ENCODE peak calls at places on chromosomes 4 and X, in six cellular contexts. I is tibial artery, K is AG10803, E is fibroblast of lung, T is progenitor cell of endocrine pancreas, L is GM13977. F is an unnamed sample.

GRCh38 chr4:81221303-81222081 is 6.5 kb upstream of the PRKG2 start:
- DNase-seq in I (no peak), K (no peak), E (no peak), T (no peak), L (no peak), F (no peak)

GRCh38 chr4:7552466-7552865 is 117.7 kb upstream of the PSAPL1 start:
- DNase-seq in I (no peak), K (no peak), E (no peak), T (no peak), L (no peak), F (no peak)

GRCh38 chrX:70166601-70167590 is 10.4 kb upstream of the DGAT2L6 start:
- DNase-seq in I (no peak), K (peak), E (peak), T (no peak), L (no peak), F (peak)

GRCh38 chrX:135973025-135973547 is 702 bp downstream of the MMGT1 start:
- DNase-seq in I (no peak), K (peak), E (peak), T (no peak), L (no peak), F (peak)

GRCh38 chrX:47250017-47250347 is 17.2 kb downstream of the USP11 start:
- DNase-seq in I (no peak), K (no peak), E (no peak), T (no peak), L (no peak), F (no peak)

GRCh38 chrX:56429581-56429980 is 133.8 kb upstream of the UBQLN2 start:
- DNase-seq in I (no peak), K (no peak), E (no peak), T (no peak), L (no peak), F (no peak)

GRCh38 chrX:45771114-45771513 is 570.4 kb upstream of the DIPK2B start:
- DNase-seq in I (no peak), K (peak), E (peak), T (no peak), L (no peak), F (peak)

GRCh38 chrX:38335382-38335781 is 8.1 kb upstream of the RPGR start:
- DNase-seq in I (no peak), K (no peak), E (no peak), T (no peak), L (no peak), F (no peak)

GRCh38 chrX:119251381-119251780 is 15.3 kb downstream of the PGRMC1 start:
- DNase-seq in I (no peak), K (no peak), E (no peak), T (no peak), L (no peak), F (no peak)

GRCh38 chrX:128518508-128518907 is 466.3 kb upstream of the ACTRT1 start:
- DNase-seq in I (no peak), K (no peak), E (no peak), T (no peak), L (no peak), F (no peak)

GRCh38 chr4:73853246-73853704 is at the start of gene PF4V1:
- DNase-seq in I (peak), K (no peak), E (no peak), T (peak), L (no peak), F (no peak)

GRCh38 chr4:155039162-155039561 is 169.3 kb upstream of the NPY2R start:
- DNase-seq in I (no peak), K (no peak), E (no peak), T (no peak), L (no peak), F (no peak)

GRCh38 chr4:133146574-133147198 is 2.4 kb upstream of the PCDH10 start:
- DNase-seq in I (peak), K (peak), E (peak), T (peak), L (peak), F (peak)

GRCh38 chr4:20428410-20429160 is 176.9 kb downstream of the SLIT2 start:
- DNase-seq in I (no peak), K (no peak), E (peak), T (no peak), L (no peak), F (no peak)
- TF ChIP-seq CTCF in I (no peak), K (peak), E (peak), T (no peak), L (peak), F (peak)

DNA sequence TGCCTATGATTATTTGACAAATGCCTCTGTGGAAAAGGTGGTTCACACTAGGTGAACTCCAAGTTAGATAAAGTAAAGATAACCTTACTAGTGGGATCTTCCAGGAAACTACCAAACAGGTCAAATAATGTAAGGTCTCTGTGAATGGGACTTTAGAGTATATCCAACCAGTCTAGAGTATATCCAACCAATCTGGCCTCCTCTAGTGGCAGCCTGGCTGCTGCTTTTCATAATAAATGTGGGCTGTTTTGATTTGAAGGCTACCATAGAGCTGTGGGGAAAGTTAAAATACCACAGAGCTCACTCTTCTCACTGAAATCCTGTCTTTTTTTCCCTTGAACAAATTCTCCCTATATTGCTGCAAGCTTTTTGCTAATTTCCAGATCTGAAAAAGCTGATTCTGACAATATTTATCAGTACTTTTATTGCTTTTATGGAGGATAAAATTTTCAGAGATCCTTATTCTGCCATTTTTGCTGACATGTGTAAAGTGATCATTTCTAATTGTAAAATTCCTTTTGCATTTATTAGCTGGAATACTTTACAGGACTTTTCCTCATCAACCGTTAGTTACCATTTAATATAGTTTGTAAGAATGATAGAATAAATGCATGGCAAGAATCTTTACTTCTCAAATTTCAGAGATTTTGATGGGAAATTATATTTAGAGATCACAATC is 111.3 kb downstream of the TET2 start:
- DNase-seq in I (no peak), K (no peak), E (no peak), T (no peak), L (no peak), F (no peak)
- TF ChIP-seq CTCF in I (no peak), K (no peak), E (peak), T (no peak), L (peak), F (peak)

GRCh38 chr4:139655116-139655515 is 10.5 kb upstream of the MGST2 start:
- DNase-seq in I (no peak), K (peak), E (peak), T (no peak), L (no peak), F (peak)
- TF ChIP-seq CTCF in I (no peak), K (peak), E (peak), T (peak), L (peak), F (peak)

DNA sequence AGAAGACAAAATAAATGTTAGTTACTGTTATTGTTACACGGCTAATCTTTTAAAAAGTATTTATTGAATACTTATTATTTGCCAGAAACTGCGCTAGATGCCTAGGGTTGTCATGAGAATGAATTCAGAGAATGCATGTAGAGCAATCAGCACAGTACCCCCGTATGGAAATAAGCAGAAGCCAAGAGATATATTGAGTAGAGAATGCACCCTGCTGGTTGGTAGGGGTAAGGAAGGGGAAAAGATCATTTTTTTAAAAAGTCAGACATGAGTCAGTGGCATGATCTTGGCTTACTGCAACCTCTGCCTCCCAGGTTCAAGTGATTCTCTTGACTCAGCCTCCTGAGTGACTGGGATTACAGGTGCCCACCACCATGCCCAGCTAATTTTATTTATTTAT is 13.1 kb upstream of the DRP2 start:
- DNase-seq in I (no peak), K (peak), E (peak), T (no peak), L (peak), F (peak)
- TF ChIP-seq CTCF in I (peak), K (peak), E (peak), T (peak), L (peak), F (peak)

DNA sequence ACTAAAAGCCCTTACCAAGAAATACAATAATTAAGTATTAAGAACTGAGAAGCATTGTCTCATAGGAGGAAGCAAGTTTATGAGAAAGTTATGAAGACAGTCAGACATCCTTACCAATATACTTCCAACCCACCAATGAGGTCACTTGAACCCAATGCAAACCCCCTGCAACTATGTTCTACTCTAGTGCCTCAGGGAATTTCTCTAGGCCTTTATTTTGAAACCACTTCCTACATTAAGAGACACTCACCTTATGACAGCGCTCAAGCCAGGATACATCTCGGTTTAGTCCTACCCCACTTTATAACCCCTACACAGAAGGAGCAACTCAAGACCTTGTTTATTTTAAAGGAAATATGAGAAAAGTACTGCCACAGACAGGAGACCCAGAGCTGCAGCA is 61.3 kb downstream of the STPG2 start:
- DNase-seq in I (no peak), K (no peak), E (no peak), T (no peak), L (no peak), F (no peak)
- TF ChIP-seq CTCF in I (no peak), K (no peak), E (no peak), T (no peak), L (no peak), F (no peak)

F was measured in HFFc6.